ENCODE peak calls at places on chromosomes 12 and 14, in four cellular contexts. L, I, O and K are unnamed samples.

GRCh38 chr12:119061208-119061796 is 80.0 kb downstream of the SRRM4 start:
- DNase-seq in L (no peak), I (no peak), O (peak), K (peak)

GRCh38 chr14:103391048-103391447 is 5.8 kb downstream of the MARK3 start:
- DNase-seq in L (peak), I (no peak), O (no peak), K (peak)

GRCh38 chr12:132054983-132055382 is 89.1 kb downstream of the DDX51 start:
- DNase-seq in L (no peak), I (no peak), O (no peak), K (no peak)

GRCh38 chr12:95972832-95973465 is 23.2 kb downstream of the HAL start:
- DNase-seq in L (no peak), I (no peak), O (no peak), K (no peak)

GRCh38 chr14:77181603-77182437 is at the start of gene TMEM63C:
- DNase-seq in L (no peak), I (peak), O (peak), K (peak)

GRCh38 chr12:32666510-32666909 is 12.6 kb upstream of the DNM1L start:
- DNase-seq in L (no peak), I (no peak), O (no peak), K (no peak)

GRCh38 chr12:11922361-11922760 is 148.4 kb upstream of the BCL2L14 start:
- DNase-seq in L (no peak), I (no peak), O (no peak), K (peak)

GRCh38 chr12:133129368-133130037 is 571 bp downstream of the ZNF891 start:
- DNase-seq in L (no peak), I (no peak), O (no peak), K (peak)

GRCh38 chr12:46679754-46680153 is 146.0 kb downstream of the SLC38A4 start:
- DNase-seq in L (no peak), I (no peak), O (no peak), K (no peak)

GRCh38 chr14:79915411-79915810 is 295.9 kb downstream of the DIO2 start:
- DNase-seq in L (no peak), I (no peak), O (no peak), K (no peak)

GRCh38 chr14:22606380-22606779 is 8.3 kb downstream of the ABHD4 start:
- DNase-seq in L (no peak), I (no peak), O (no peak), K (no peak)

GRCh38 chr12:106342397-106343212 is 14.9 kb upstream of the POLR3B start:
- DNase-seq in L (peak), I (no peak), O (no peak), K (no peak)

GRCh38 chr12:122244565-122245371 is 18.9 kb upstream of the DIABLO start:
- DNase-seq in L (no peak), I (no peak), O (no peak), K (no peak)

GRCh38 chr12:79988368-79988767 is 53.5 kb upstream of the PPP1R12A start:
- DNase-seq in L (no peak), I (no peak), O (no peak), K (no peak)